ENCODE peak calls at places on chromosomes 4 and X, in six cellular contexts. Z is NCI-H748 treated with DMSO at 0.1 percent for 48 hours; F is cardiac fibroblast; T is activated CD8-positive, alpha-beta memory T cell treated with anti-CD3 and anti-CD28 coated beads for 1 hour; Q is transverse colon; H is cardiac muscle cell. I is an unnamed sample.
A peak's percentile ranks its signal among the peaks of the same experiment; 100 is the strongest.

GRCh38 chrX:15269618-15270521 is at the start of gene ASB9:
- DNase-seq in T (no peak), Z (peak; percentile 40), Q (peak; percentile 47), H (peak; percentile 15), F (peak; percentile 64), I (no peak)

GRCh38 chr4:173333658-173334084 is 487 bp downstream of the HMGB2 start:
- DNase-seq in T (peak; percentile 28), F (no peak), Q (peak; percentile 58), Z (no peak), H (peak; percentile 70), I (peak; percentile 90)

GRCh38 chr4:61373901-61374611 is 173.9 kb downstream of the ADGRL3 start:
- DNase-seq in Z (no peak), T (no peak), F (peak; percentile 82), H (no peak), Q (no peak), I (no peak)

GRCh38 chr4:113684534-113685091 is 76.9 kb downstream of the CAMK2D start:
- DNase-seq in F (peak; percentile 75), Z (no peak), T (no peak), H (peak; percentile 71), Q (peak; percentile 63), I (peak; percentile 53)

GRCh38 chr4:102988429-102989020 is 31.0 kb downstream of the SLC9B1 start:
- DNase-seq in H (no peak), Z (no peak), T (no peak), Q (no peak), F (no peak), I (no peak)

GRCh38 chr4:188976644-188977115 is 837.4 kb downstream of the TRIML1 start:
- DNase-seq in Z (peak; percentile 74), Q (no peak), T (no peak), H (peak; percentile 59), F (peak; percentile 45), I (no peak)

GRCh38 chrX:16466640-16467432 is 183.1 kb upstream of the S100G start:
- DNase-seq in F (peak; percentile 50), Q (no peak), H (no peak), T (no peak), Z (no peak), I (no peak)

GRCh38 chr4:152529880-152530279 is 6.0 kb downstream of the FBXW7 start:
- DNase-seq in T (no peak), Q (no peak), Z (no peak), F (no peak), H (no peak), I (no peak)

GRCh38 chr4:147039991-147040575 is 94.4 kb upstream of the TTC29 start:
- DNase-seq in H (no peak), F (no peak), T (no peak), Z (no peak), Q (no peak), I (no peak)

GRCh38 chrX:7225338-7225737 is 77.4 kb upstream of the PUDP start:
- DNase-seq in Q (no peak), H (peak; percentile 75), F (no peak), T (no peak), Z (peak; percentile 40), I (no peak)

GRCh38 chr4:2402053-2402452 is 16.4 kb downstream of the ZFYVE28 start:
- DNase-seq in Q (peak; percentile 88), F (peak; percentile 52), H (peak; percentile 89), T (no peak), Z (no peak), I (peak; percentile 86)

GRCh38 chr4:10625130-10625529 is 59.4 kb downstream of the CLNK start:
- DNase-seq in H (peak; percentile 10), Q (no peak), T (no peak), Z (peak; percentile 91), F (no peak), I (no peak)

GRCh38 chr4:122960298-122960985 is 38.0 kb upstream of the NUDT6 start:
- DNase-seq in Z (no peak), T (no peak), H (no peak), Q (no peak), F (peak; percentile 48), I (no peak)

GRCh38 chr4:182575225-182575624 is 332.0 kb downstream of the TENM3 start:
- DNase-seq in T (no peak), Q (no peak), H (no peak), F (no peak), Z (no peak), I (no peak)

GRCh38 chrX:107324493-107325310 is 118.3 kb downstream of the DNAAF6 start:
- DNase-seq in Z (no peak), T (no peak), F (peak; percentile 26), H (peak; percentile 96), Q (no peak), I (peak; percentile 74)

GRCh38 chr4:102759835-102760644 is 728 bp downstream of the MANBA start:
- DNase-seq in Q (peak; percentile 28), Z (peak; percentile 16), T (no peak), H (peak; percentile 27), F (peak; percentile 69), I (peak; percentile 15)

GRCh38 chr4:98706200-98706813 is 47.9 kb upstream of the TSPAN5 start:
- DNase-seq in Q (no peak), T (no peak), H (no peak), Z (no peak), F (no peak), I (no peak)

GRCh38 chr4:25654031-25654970 is 1.4 kb upstream of the SLC34A2 start:
- DNase-seq in H (peak; percentile 9), Z (no peak), Q (no peak), T (no peak), F (no peak), I (no peak)

GRCh38 chr4:3520796-3521600 is 11.2 kb downstream of the LRPAP1 start:
- DNase-seq in Q (peak; percentile 8), F (no peak), T (no peak), Z (no peak), H (no peak), I (peak; percentile 46)

GRCh38 chr4:119540249-119540648 is 88.4 kb downstream of the PDE5A start:
- DNase-seq in Q (no peak), Z (no peak), H (no peak), T (no peak), F (no peak), I (no peak)